ENCODE peak calls at places on chromosomes 11 and 22, in six cellular contexts. F is mammary epithelial cell, Y is astrocyte, A is cardiac muscle cell, T is ovary, H is pancreas. I is an unnamed sample.
A peak's percentile ranks its signal among the peaks of the same experiment; 100 is the strongest.

GRCh38 chr11:116294630-116295029 is 478.2 kb downstream of the BUD13 start:
- DNase-seq in F (peak; percentile 42), Y (peak; percentile 73), A (peak; percentile 25), T (no peak), H (no peak), I (no peak)

GRCh38 chr11:67309661-67310061 is 6.3 kb downstream of the SSH3 start:
- DNase-seq in F (no peak), Y (no peak), A (no peak), T (no peak), H (no peak), I (peak; percentile 7)

GRCh38 chr22:45134313-45134712 is 29.4 kb upstream of the NUP50 start:
- DNase-seq in F (no peak), Y (no peak), A (no peak), T (no peak), H (no peak), I (no peak)

GRCh38 chr11:128492903-128493569 is 94.3 kb downstream of the ETS1 start:
- DNase-seq in F (no peak), Y (no peak), A (no peak), T (no peak), H (no peak), I (no peak)

GRCh38 chr11:64437426-64437825 is 78.5 kb downstream of the RPS6KA4 start:
- DNase-seq in F (peak; percentile 25), Y (no peak), A (no peak), T (no peak), H (no peak), I (no peak)

GRCh38 chr11:108620958-108621772 is 27.6 kb upstream of the EXPH5 start:
- DNase-seq in F (peak; percentile 78), Y (peak; percentile 26), A (peak; percentile 33), T (no peak), H (no peak), I (no peak)

GRCh38 chr22:17893900-17894299 is 119.6 kb upstream of the BID start:
- DNase-seq in F (no peak), Y (no peak), A (no peak), T (no peak), H (no peak), I (peak; percentile 73)

GRCh38 chr11:23688835-23689234 is 808.0 kb upstream of the LUZP2 start:
- DNase-seq in F (no peak), Y (peak; percentile 15), A (peak; percentile 27), T (no peak), H (no peak), I (no peak)

GRCh38 chr11:129950319-129951034 is 52.2 kb downstream of the PRDM10 start:
- DNase-seq in F (peak; percentile 69), Y (peak; percentile 60), A (peak; percentile 94), T (peak; percentile 16), H (peak; percentile 52), I (peak; percentile 24)

GRCh38 chr11:117986981-117987495 is 844 bp downstream of the IL10RA start:
- DNase-seq in F (peak; percentile 39), Y (no peak), A (no peak), T (no peak), H (no peak), I (peak; percentile 50)

GRCh38 chr11:117387992-117388765 is 60.5 kb downstream of the CEP164 start:
- DNase-seq in F (no peak), Y (peak; percentile 82), A (peak; percentile 56), T (no peak), H (no peak), I (no peak)

GRCh38 chr22:49892226-49892899 is 25.9 kb downstream of the ALG12 start:
- DNase-seq in F (no peak), Y (no peak), A (no peak), T (no peak), H (no peak), I (no peak)

GRCh38 chr11:35111171-35112055 is 27.6 kb upstream of the CD44 start:
- DNase-seq in F (peak; percentile 99), Y (peak; percentile 99), A (peak; percentile 94), T (no peak), H (peak; percentile 26), I (peak; percentile 31)

GRCh38 chr11:120120805-120121335 is 17.0 kb downstream of the TRIM29 start:
- DNase-seq in F (no peak), Y (no peak), A (no peak), T (no peak), H (no peak), I (no peak)
- H3K4me3 ChIP-seq in F (no peak overlapping the region), Y (no peak overlapping the region), A (no peak overlapping the region), T (no peak overlapping the region), H (no peak overlapping the region), I (no peak overlapping the region)

DNA sequence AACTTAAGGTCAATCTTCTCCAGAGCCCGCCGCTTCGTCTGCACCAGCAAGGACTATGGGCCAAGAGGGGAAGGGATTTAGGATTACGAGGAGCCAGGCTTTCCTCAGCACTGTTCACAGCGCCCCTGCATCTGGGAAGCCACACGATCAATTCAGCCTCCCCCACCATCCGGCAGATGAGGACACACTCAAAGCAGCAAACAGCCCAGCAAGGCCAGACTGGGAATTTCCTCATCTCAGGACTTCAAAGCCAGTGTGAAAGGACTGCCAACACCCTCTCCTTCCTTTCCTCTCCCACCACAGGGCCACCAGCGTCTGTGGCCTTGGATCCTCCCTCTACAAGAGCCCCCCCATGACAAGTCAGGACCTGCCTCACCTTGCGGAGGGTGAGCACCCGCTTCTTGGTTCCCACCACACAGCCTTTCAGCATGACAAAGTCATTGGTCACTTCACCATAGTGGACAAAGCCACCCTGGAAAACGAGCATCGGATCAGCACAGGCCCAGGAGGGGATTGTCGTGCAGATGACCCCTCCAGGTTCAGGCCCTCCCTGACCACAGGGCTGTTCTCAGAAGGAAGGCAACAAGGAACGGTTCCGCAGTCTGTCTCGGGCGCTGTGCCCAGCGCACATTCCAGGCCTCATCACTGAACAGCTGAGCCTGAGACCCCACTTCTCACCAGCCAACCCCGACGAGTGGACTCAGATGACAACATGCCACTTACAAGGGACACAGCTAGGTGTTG is 6.0 kb downstream of the RPL3 start:
- DNase-seq in F (no peak), Y (no peak), A (no peak), T (no peak), H (no peak), I (no peak)
- H3K4me1 ChIP-seq in F (peaks cover 72% of the 10 kb centered on the region), Y (peaks cover 68% of the 10 kb centered on the region), A (peaks cover 15% of the 10 kb centered on the region), T (peaks cover 14% of the 10 kb centered on the region), H (peaks cover 33% of the 10 kb centered on the region), I (peaks cover 39% of the 10 kb centered on the region)

DNA sequence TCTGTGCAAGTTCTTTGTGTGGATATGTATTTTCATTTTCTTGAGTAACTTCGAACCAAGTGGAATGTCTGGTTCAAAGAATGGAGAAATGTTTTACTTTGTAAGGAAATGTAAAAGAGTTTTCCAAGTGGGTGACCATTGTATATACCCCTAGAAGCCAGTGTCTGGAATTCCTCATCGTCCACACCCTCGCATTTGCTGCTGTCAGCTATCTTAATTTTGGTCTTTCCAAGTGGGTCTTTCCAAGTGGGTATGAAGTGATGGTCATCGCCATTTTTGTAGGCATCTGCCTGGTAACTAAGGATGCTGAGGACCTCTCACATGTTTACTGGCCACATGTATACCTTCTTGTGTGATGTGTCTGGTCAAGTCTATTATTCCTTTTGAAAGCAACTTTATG is 547.5 kb downstream of the TBC1D22A start:
- DNase-seq in F (no peak), Y (no peak), A (no peak), T (no peak), H (no peak), I (no peak)
- H3K9me3 ChIP-seq in F (peaks cover 8% of the 10 kb centered on the region), Y (no peaks in the 10 kb centered on the region), A (no peaks in the 10 kb centered on the region), T (no peaks in the 10 kb centered on the region), H (no peaks in the 10 kb centered on the region), I (no peaks in the 10 kb centered on the region)

GRCh38 chr22:42856865-42857704 is at the start of gene ARFGAP3:
- DNase-seq in F (peak; percentile 90), Y (peak; percentile 76), A (peak; percentile 97), T (peak; percentile 92), H (peak; percentile 92), I (peak; percentile 96)

GRCh38 chr22:42855211-42855610 is 1.9 kb downstream of the ARFGAP3 start:
- DNase-seq in F (no peak), Y (no peak), A (no peak), T (no peak), H (no peak), I (no peak)

GRCh38 chr22:42856179-42856864 is 751 bp downstream of the ARFGAP3 start:
- DNase-seq in F (no peak), Y (no peak), A (peak; percentile 28), T (no peak), H (peak; percentile 72), I (peak; percentile 71)

GRCh38 chr22:42857845-42858481 is 890 bp upstream of the ARFGAP3 start:
- DNase-seq in F (no peak), Y (no peak), A (no peak), T (peak; percentile 42), H (peak; percentile 56), I (no peak)

GRCh38 chr22:42855726-42856125 is 1.3 kb downstream of the ARFGAP3 start:
- DNase-seq in F (no peak), Y (no peak), A (no peak), T (no peak), H (no peak), I (no peak)
- H3K4me3 ChIP-seq in F (peak overlapping the region; percentile 98), Y (peak overlapping the region; percentile 88), A (peak overlapping the region; percentile 94), T (peak overlapping the region; percentile 58), H (peak overlapping the region; percentile 94), I (peak overlapping the region; percentile 84)

GRCh38 chr22:30420401-30421178 is 5.0 kb upstream of the MTFP1 start:
- DNase-seq in F (peak; percentile 84), Y (peak; percentile 95), A (peak; percentile 88), T (no peak), H (no peak), I (no peak)

GRCh38 chr22:30416403-30416802 is 9.2 kb upstream of the MTFP1 start:
- DNase-seq in F (peak; percentile 68), Y (no peak), A (no peak), T (no peak), H (no peak), I (peak; percentile 34)

GRCh38 chr22:30413745-30414524 is 11.6 kb upstream of the MTFP1 start:
- DNase-seq in F (no peak), Y (no peak), A (no peak), T (no peak), H (no peak), I (no peak)

GRCh38 chr22:30414525-30415047 is 11.0 kb upstream of the MTFP1 start:
- DNase-seq in F (no peak), Y (no peak), A (no peak), T (no peak), H (no peak), I (no peak)

DNA sequence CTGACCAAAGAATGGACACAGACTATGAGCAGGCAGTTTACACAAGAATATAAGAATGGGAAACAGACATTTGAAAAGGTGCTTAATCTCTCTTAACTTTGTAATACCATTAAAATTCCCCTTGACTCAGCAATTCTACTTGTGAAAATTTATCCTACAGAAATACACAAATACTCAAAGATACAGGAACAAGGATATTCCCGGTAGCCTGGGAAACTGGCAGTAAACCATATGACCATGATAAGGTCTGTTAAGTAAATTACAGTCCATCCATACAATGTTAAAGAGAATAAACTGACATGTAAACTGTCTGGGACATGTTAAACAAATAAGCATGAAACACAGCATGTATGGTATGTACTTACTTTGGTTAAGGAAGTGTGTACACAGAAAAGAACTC is 8.7 kb upstream of the MTFP1 start:
- DNase-seq in F (no peak), Y (no peak), A (no peak), T (no peak), H (no peak), I (no peak)
- H3K4me1 ChIP-seq in F (peaks cover 78% of the 10 kb centered on the region), Y (peaks cover 19% of the 10 kb centered on the region), A (peaks cover 11% of the 10 kb centered on the region), T (peaks cover under 1% of the 10 kb centered on the region), H (peaks cover 15% of the 10 kb centered on the region), I (peaks cover 2% of the 10 kb centered on the region)

DNA sequence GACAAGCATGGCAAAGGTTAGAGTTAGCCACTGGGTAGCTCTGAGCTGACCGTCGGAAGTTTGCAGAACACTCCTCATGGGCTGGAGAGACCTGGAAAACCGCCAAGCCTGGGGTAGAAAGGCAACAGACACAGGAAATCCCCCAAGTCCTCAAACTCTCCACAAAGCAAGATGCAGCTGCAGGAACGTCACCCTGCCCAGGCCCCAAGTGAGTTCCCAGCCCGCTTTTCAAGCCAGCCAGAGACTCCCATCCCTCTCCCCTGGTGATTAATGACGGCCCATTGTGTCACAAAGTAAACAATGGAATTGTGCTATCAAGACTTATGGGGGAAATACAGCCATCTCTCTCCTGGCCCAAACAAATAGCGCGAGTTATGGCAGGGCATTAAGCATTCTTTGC is 633.0 kb downstream of the TBC1D22A start:
- DNase-seq in F (no peak), Y (peak; percentile 6), A (peak; percentile 15), T (no peak), H (no peak), I (no peak)
- H3K9me3 ChIP-seq in F (peaks cover 55% of the 10 kb centered on the region), Y (peaks cover 4% of the 10 kb centered on the region), A (no peaks in the 10 kb centered on the region), T (no peaks in the 10 kb centered on the region), H (no peaks in the 10 kb centered on the region), I (no peaks in the 10 kb centered on the region)